ENCODE peak calls at places on chromosomes 7 and 10, in nine cellular contexts. A, V, F, U, X, W, T, G and I are unnamed samples.

GRCh38 chr7:30173058-30173897 is 38.5 kb downstream of the MTURN start:
- DNase-seq in A (peak; percentile 83), V (peak; percentile 73), F (no peak), U (peak; percentile 93), X (peak; percentile 88), W (no peak), T (no peak), G (peak; percentile 89), I (peak; percentile 9)

GRCh38 chr10:124732931-124733536 is 11.1 kb downstream of the FAM53B start:
- DNase-seq in A (no peak), V (peak; percentile 52), F (no peak), U (peak; percentile 87), X (no peak), W (no peak), T (no peak), G (no peak), I (no peak)

GRCh38 chr10:15518256-15518655 is 147.2 kb upstream of the FAM171A1 start:
- DNase-seq in A (no peak), V (no peak), F (no peak), U (no peak), X (no peak), W (no peak), T (no peak), G (no peak), I (no peak)

GRCh38 chr10:132110713-132111112 is 45.0 kb downstream of the JAKMIP3 start:
- DNase-seq in A (no peak), V (no peak), F (no peak), U (peak; percentile 46), X (no peak), W (no peak), T (no peak), G (peak; percentile 43), I (no peak)

GRCh38 chr7:16914771-16915170 is 33.0 kb upstream of the AGR3 start:
- DNase-seq in A (no peak), V (peak; percentile 35), F (no peak), U (no peak), X (no peak), W (no peak), T (no peak), G (no peak), I (no peak)

GRCh38 chr10:125159932-125160855 is at the start of gene CTBP2:
- DNase-seq in A (no peak), V (peak; percentile 72), F (no peak), U (peak; percentile 92), X (peak; percentile 64), W (no peak), T (peak; percentile 76), G (peak; percentile 79), I (no peak)

GRCh38 chr7:4888161-4888560 is 4.6 kb upstream of the RADIL start:
- DNase-seq in A (no peak), V (no peak), F (no peak), U (no peak), X (no peak), W (no peak), T (no peak), G (no peak), I (no peak)

GRCh38 chr10:102781089-102781920 is 37.6 kb downstream of the WBP1L start:
- DNase-seq in A (no peak), V (peak; percentile 63), F (no peak), U (no peak), X (no peak), W (no peak), T (peak; percentile 79), G (no peak), I (no peak)

GRCh38 chr7:151990567-151990966 is 34.3 kb downstream of the GALNTL5 start:
- DNase-seq in A (no peak), V (no peak), F (no peak), U (no peak), X (no peak), W (no peak), T (peak; percentile 67), G (no peak), I (no peak)

GRCh38 chr10:68633816-68634466 is 73.8 kb downstream of the TET1 start:
- DNase-seq in A (no peak), V (no peak), F (no peak), U (peak; percentile 40), X (no peak), W (no peak), T (no peak), G (no peak), I (no peak)

GRCh38 chr10:101444058-101444457 is 90.1 kb downstream of the BTRC start:
- DNase-seq in A (no peak), V (no peak), F (no peak), U (no peak), X (no peak), W (no peak), T (peak; percentile 14), G (no peak), I (no peak)

GRCh38 chr7:132895231-132895630 is 186.7 kb downstream of the CHCHD3 start:
- DNase-seq in A (no peak), V (no peak), F (peak; percentile 34), U (no peak), X (no peak), W (no peak), T (no peak), G (no peak), I (peak; percentile 7)

GRCh38 chr7:30975257-30975899 is 11.6 kb downstream of the GHRHR start:
- DNase-seq in A (no peak), V (no peak), F (no peak), U (peak; percentile 81), X (no peak), W (no peak), T (no peak), G (peak; percentile 28), I (no peak)

GRCh38 chr7:27147211-27148030 is at the start of gene HOXA6:
- DNase-seq in A (no peak), V (no peak), F (no peak), U (peak; percentile 92), X (peak; percentile 49), W (no peak), T (no peak), G (peak; percentile 73), I (no peak)
- H3K4me3 ChIP-seq in A (peak within 1 kb of the TSS; percentile 73), V (no peak within 1 kb of the TSS), F (peak within 1 kb of the TSS; percentile 53), U (peak within 1 kb of the TSS; percentile 13), X (no peak within 1 kb of the TSS), W (peak within 1 kb of the TSS; percentile 54), T (no peak within 1 kb of the TSS), G (peak within 1 kb of the TSS; percentile 65), I (no peak within 1 kb of the TSS)

GRCh38 chr7:87878208-87878735 is 2.0 kb downstream of the DBF4 start:
- DNase-seq in A (no peak), V (no peak), F (no peak), U (no peak), X (no peak), W (no peak), T (peak; percentile 2), G (no peak), I (no peak)
- H3K4me3 ChIP-seq in A (peak overlapping the region; percentile 85), V (peak overlapping the region; percentile 91), F (no peak overlapping the region), U (no peak overlapping the region), X (no peak overlapping the region), W (no peak overlapping the region), T (no peak overlapping the region), G (no peak overlapping the region), I (peak overlapping the region; percentile 56)

GRCh38 chr7:149838224-149838991 is at the start of gene ZNF862:
- DNase-seq in A (peak; percentile 94), V (peak; percentile 100), F (peak; percentile 99), U (peak; percentile 99), X (peak; percentile 99), W (peak; percentile 90), T (peak; percentile 99), G (peak; percentile 99), I (peak; percentile 94)

GRCh38 chr7:149838992-149839408 is 825 bp downstream of the ZNF862 start:
- DNase-seq in A (no peak), V (no peak), F (no peak), U (no peak), X (no peak), W (no peak), T (peak; percentile 33), G (no peak), I (no peak)

GRCh38 chr7:149839933-149840332 is 1.8 kb downstream of the ZNF862 start:
- DNase-seq in A (no peak), V (no peak), F (no peak), U (no peak), X (no peak), W (no peak), T (no peak), G (no peak), I (no peak)

GRCh38 chr7:149836434-149836833 is 1.7 kb upstream of the ZNF862 start:
- DNase-seq in A (no peak), V (no peak), F (no peak), U (no peak), X (no peak), W (no peak), T (no peak), G (no peak), I (no peak)

GRCh38 chr7:149837620-149838223 is 453 bp upstream of the ZNF862 start:
- DNase-seq in A (no peak), V (no peak), F (no peak), U (no peak), X (no peak), W (no peak), T (no peak), G (no peak), I (no peak)
- H3K4me3 ChIP-seq in A (no peak overlapping the region), V (no peak overlapping the region), F (no peak overlapping the region), U (no peak overlapping the region), X (no peak overlapping the region), W (peak overlapping the region; percentile 81), T (no peak overlapping the region), G (peak overlapping the region; percentile 81), I (no peak overlapping the region)

GRCh38 chr10:56624082-56624481 is 263.0 kb upstream of the ZWINT start:
- DNase-seq in A (no peak), V (no peak), F (no peak), U (no peak), X (no peak), W (no peak), T (no peak), G (no peak), I (no peak)

GRCh38 chr10:56623064-56623463 is 262.0 kb upstream of the ZWINT start:
- DNase-seq in A (no peak), V (no peak), F (no peak), U (no peak), X (no peak), W (no peak), T (no peak), G (no peak), I (no peak)

GRCh38 chr10:56622335-56622973 is 261.4 kb upstream of the ZWINT start:
- DNase-seq in A (no peak), V (no peak), F (no peak), U (no peak), X (no peak), W (no peak), T (no peak), G (no peak), I (no peak)
- H3K4me3 ChIP-seq in A (no peak overlapping the region), V (no peak overlapping the region), F (peak overlapping the region; percentile 36), U (no peak overlapping the region), X (no peak overlapping the region), W (no peak overlapping the region), T (no peak overlapping the region), G (peak overlapping the region; percentile 40), I (no peak overlapping the region)

GRCh38 chr7:122305475-122306319 is 1.1 kb upstream of the FEZF1 start:
- DNase-seq in A (no peak), V (peak; percentile 43), F (no peak), U (no peak), X (no peak), W (no peak), T (peak; percentile 70), G (no peak), I (no peak)
- H3K4me3 ChIP-seq in A (no peak overlapping the region), V (peak overlapping the region; percentile 20), F (peak overlapping the region; percentile 44), U (no peak overlapping the region), X (no peak overlapping the region), W (peak overlapping the region; percentile 37), T (peak overlapping the region; percentile 32), G (peak overlapping the region; percentile 55), I (peak overlapping the region; percentile 22)